ENCODE peak calls at places on chromosomes 13 and 19, in nine cellular contexts. U, Y, E, N, Q, B, D, Z and S are unnamed samples.

GRCh38 chr19:42197375-42197817 is 20.1 kb downstream of the DEDD2 start:
- DNase-seq in U (no peak), Y (no peak), E (peak), N (no peak), Q (peak), B (no peak), D (no peak), Z (no peak), S (peak)

GRCh38 chr19:33784432-33784831 is 12.2 kb upstream of the KCTD15 start:
- DNase-seq in U (no peak), Y (no peak), E (no peak), N (peak), Q (no peak), B (no peak), D (no peak), Z (no peak), S (no peak)

GRCh38 chr19:2235396-2236284 is 489 bp downstream of the PLEKHJ1 start:
- DNase-seq in U (no peak), Y (peak), E (no peak), N (peak), Q (no peak), B (no peak), D (no peak), Z (peak), S (peak)

GRCh38 chr19:9702186-9702585 is 27.3 kb upstream of the ZNF562 start:
- DNase-seq in U (no peak), Y (no peak), E (no peak), N (no peak), Q (no peak), B (no peak), D (no peak), Z (no peak), S (no peak)

GRCh38 chr19:18203408-18203862 is 407 bp downstream of the RAB3A start:
- DNase-seq in U (no peak), Y (peak), E (no peak), N (no peak), Q (no peak), B (peak), D (no peak), Z (no peak), S (peak)

GRCh38 chr13:102774596-102775375 is 1.2 kb upstream of the TEX30 start:
- DNase-seq in U (no peak), Y (no peak), E (peak), N (no peak), Q (no peak), B (no peak), D (no peak), Z (no peak), S (no peak)

GRCh38 chr19:48290341-48290922 is 20.6 kb downstream of the ZNF114 start:
- DNase-seq in U (no peak), Y (no peak), E (no peak), N (peak), Q (peak), B (no peak), D (no peak), Z (no peak), S (no peak)

GRCh38 chr13:77022341-77022740 is 4.6 kb downstream of the FBXL3 start:
- DNase-seq in U (no peak), Y (no peak), E (peak), N (peak), Q (no peak), B (no peak), D (no peak), Z (no peak), S (no peak)

GRCh38 chr13:91144054-91144453 is 203.4 kb upstream of the MIR17HG start:
- DNase-seq in U (no peak), Y (peak), E (no peak), N (no peak), Q (no peak), B (no peak), D (no peak), Z (no peak), S (peak)

GRCh38 chr13:113405481-113406300 is 41.8 kb upstream of the GRTP1 start:
- DNase-seq in U (no peak), Y (no peak), E (no peak), N (no peak), Q (no peak), B (no peak), D (no peak), Z (peak), S (no peak)

GRCh38 chr19:43773725-43774102 is 7.1 kb downstream of the KCNN4 start:
- DNase-seq in U (no peak), Y (no peak), E (no peak), N (no peak), Q (no peak), B (no peak), D (no peak), Z (no peak), S (no peak)

GRCh38 chr13:110037925-110038573 is 251.7 kb upstream of the IRS2 start:
- DNase-seq in U (no peak), Y (no peak), E (no peak), N (no peak), Q (no peak), B (no peak), D (no peak), Z (no peak), S (no peak)

GRCh38 chr13:113080361-113080831 is 25.2 kb upstream of the F7 start:
- DNase-seq in U (no peak), Y (no peak), E (no peak), N (no peak), Q (no peak), B (no peak), D (no peak), Z (no peak), S (no peak)

GRCh38 chr13:39038569-39038898 is 278 bp downstream of the NHLRC3 start:
- DNase-seq in U (peak), Y (peak), E (no peak), N (peak), Q (no peak), B (no peak), D (no peak), Z (peak), S (peak)

GRCh38 chr13:113658836-113659235 is 838 bp upstream of the ATP4B start:
- DNase-seq in U (no peak), Y (no peak), E (no peak), N (no peak), Q (no peak), B (no peak), D (no peak), Z (no peak), S (no peak)

GRCh38 chr19:40609561-40610395 is 8.6 kb downstream of the LTBP4 start:
- DNase-seq in U (peak), Y (peak), E (peak), N (peak), Q (peak), B (peak), D (peak), Z (peak), S (peak)

GRCh38 chr13:33649212-33649917 is 168.6 kb upstream of the RFC3 start:
- DNase-seq in U (no peak), Y (no peak), E (no peak), N (peak), Q (no peak), B (no peak), D (no peak), Z (peak), S (no peak)

GRCh38 chr13:49374585-49375290 is 69.1 kb downstream of the CAB39L start:
- DNase-seq in U (no peak), Y (no peak), E (no peak), N (peak), Q (no peak), B (no peak), D (no peak), Z (no peak), S (no peak)

GRCh38 chr13:50375792-50376191 is 360.5 kb downstream of the KCNRG start:
- DNase-seq in U (no peak), Y (no peak), E (no peak), N (peak), Q (no peak), B (no peak), D (no peak), Z (no peak), S (no peak)

GRCh38 chr13:70523622-70524021 is 415.4 kb upstream of the KLHL1 start:
- DNase-seq in U (no peak), Y (peak), E (no peak), N (no peak), Q (no peak), B (no peak), D (no peak), Z (peak), S (no peak)

GRCh38 chr13:95783747-95784146 is 106.8 kb downstream of the DNAJC3 start:
- DNase-seq in U (no peak), Y (no peak), E (no peak), N (no peak), Q (no peak), B (no peak), D (no peak), Z (no peak), S (no peak)

GRCh38 chr19:11767633-11768133 is 883 bp downstream of the ZNF441 start:
- DNase-seq in U (no peak), Y (peak), E (peak), N (peak), Q (peak), B (peak), D (no peak), Z (no peak), S (no peak)

GRCh38 chr13:30113983-30114491 is 193.3 kb downstream of the KATNAL1 start:
- DNase-seq in U (no peak), Y (peak), E (no peak), N (no peak), Q (no peak), B (no peak), D (no peak), Z (no peak), S (no peak)

GRCh38 chr19:19774354-19775033 is 41.6 kb upstream of the ZNF14 start:
- DNase-seq in U (no peak), Y (no peak), E (no peak), N (no peak), Q (no peak), B (no peak), D (no peak), Z (no peak), S (no peak)

GRCh38 chr13:57633141-57633949 is 1.8 kb downstream of the PCDH17 start:
- DNase-seq in U (no peak), Y (peak), E (no peak), N (no peak), Q (peak), B (peak), D (no peak), Z (no peak), S (no peak)

GRCh38 chr13:23470706-23471610 is 37.5 kb upstream of the SACS start:
- DNase-seq in U (no peak), Y (no peak), E (no peak), N (peak), Q (no peak), B (no peak), D (no peak), Z (no peak), S (no peak)

GRCh38 chr19:9836021-9836420 is 903 bp downstream of the PIN1 start:
- DNase-seq in U (no peak), Y (no peak), E (no peak), N (peak), Q (no peak), B (no peak), D (no peak), Z (no peak), S (peak)

GRCh38 chr13:33070713-33071112 is 54.5 kb downstream of the KL start:
- DNase-seq in U (no peak), Y (no peak), E (no peak), N (no peak), Q (no peak), B (no peak), D (no peak), Z (no peak), S (no peak)

GRCh38 chr19:8357007-8357521 is 6.9 kb upstream of the ANGPTL4 start:
- DNase-seq in U (no peak), Y (no peak), E (no peak), N (no peak), Q (no peak), B (no peak), D (no peak), Z (no peak), S (no peak)

GRCh38 chr19:8578642-8579265 is 1.5 kb upstream of the MYO1F start:
- DNase-seq in U (peak), Y (peak), E (peak), N (peak), Q (peak), B (peak), D (peak), Z (peak), S (peak)

GRCh38 chr13:53788286-53788685 is 759.7 kb downstream of the OLFM4 start:
- DNase-seq in U (no peak), Y (no peak), E (no peak), N (no peak), Q (no peak), B (no peak), D (no peak), Z (no peak), S (no peak)

GRCh38 chr13:93621051-93621450 is 394.4 kb downstream of the GPC6 start:
- DNase-seq in U (no peak), Y (no peak), E (no peak), N (no peak), Q (no peak), B (no peak), D (no peak), Z (no peak), S (no peak)

GRCh38 chr13:64591981-64592380 is 2638.2 kb downstream of the PCDH9 start:
- DNase-seq in U (no peak), Y (no peak), E (no peak), N (peak), Q (no peak), B (no peak), D (no peak), Z (no peak), S (peak)

GRCh38 chr13:75415720-75416119 is 66.2 kb downstream of the TBC1D4 start:
- DNase-seq in U (no peak), Y (no peak), E (peak), N (peak), Q (no peak), B (no peak), D (no peak), Z (no peak), S (peak)

GRCh38 chr13:32264407-32264806 is 50.8 kb downstream of the ZAR1L start:
- DNase-seq in U (no peak), Y (peak), E (no peak), N (peak), Q (no peak), B (no peak), D (no peak), Z (no peak), S (no peak)

GRCh38 chr13:39095500-39095899 is 57.2 kb downstream of the NHLRC3 start:
- DNase-seq in U (no peak), Y (no peak), E (no peak), N (no peak), Q (no peak), B (no peak), D (no peak), Z (no peak), S (no peak)

GRCh38 chr13:26698392-26699196 is 62.0 kb downstream of the GPR12 start:
- DNase-seq in U (peak), Y (peak), E (peak), N (peak), Q (peak), B (peak), D (peak), Z (peak), S (peak)

GRCh38 chr19:39327318-39327717 is 6.7 kb upstream of the LRFN1 start:
- DNase-seq in U (no peak), Y (no peak), E (no peak), N (no peak), Q (no peak), B (no peak), D (no peak), Z (no peak), S (no peak)

GRCh38 chr13:99265823-99266426 is 7.7 kb upstream of the GPR18 start:
- DNase-seq in U (no peak), Y (no peak), E (peak), N (peak), Q (peak), B (no peak), D (no peak), Z (peak), S (peak)